ENCODE peak calls at places on chromosome X, in ten cellular contexts. One of them, this sample, is unnamed.

GRCh38 chrX:154505726-154506125 is 10.3 kb downstream of the FAM3A start:
- DNase-seq in NCI-H2029 treated with DMSO at 0.1 percent for 48 hours: no peak
- DNase-seq in IMR-90: peak
- DNase-seq in hepatic stellate cell: peak
- DNase-seq in fibroblast of pulmonary artery: peak
- DNase-seq in NCI-H1436: no peak
- DNase-seq in ascending aorta: no peak
- DNase-seq in amniotic stem cell: peak
- DNase-seq in T-helper 1 cell: no peak
- DNase-seq in nucleus accumbens: no peak
- DNase-seq in this sample: peak

GRCh38 chrX:45711231-45711630 is 510.6 kb upstream of the DIPK2B start:
- DNase-seq in amniotic stem cell: peak
- DNase-seq in ascending aorta: no peak
- DNase-seq in fibroblast of pulmonary artery: no peak
- DNase-seq in nucleus accumbens: no peak
- DNase-seq in T-helper 1 cell: no peak
- DNase-seq in IMR-90: peak
- DNase-seq in NCI-H1436: no peak
- DNase-seq in NCI-H2029 treated with DMSO at 0.1 percent for 48 hours: no peak
- DNase-seq in hepatic stellate cell: no peak
- DNase-seq in this sample: peak

GRCh38 chrX:43618376-43619205 is 37.5 kb upstream of the MAOA start:
- DNase-seq in ascending aorta: no peak
- DNase-seq in hepatic stellate cell: no peak
- DNase-seq in fibroblast of pulmonary artery: no peak
- DNase-seq in NCI-H1436: no peak
- DNase-seq in NCI-H2029 treated with DMSO at 0.1 percent for 48 hours: no peak
- DNase-seq in nucleus accumbens: no peak
- DNase-seq in amniotic stem cell: no peak
- DNase-seq in T-helper 1 cell: no peak
- DNase-seq in IMR-90: no peak
- DNase-seq in this sample: no peak

GRCh38 chrX:23008431-23009099 is 8.8 kb downstream of the DDX53 start:
- DNase-seq in T-helper 1 cell: no peak
- DNase-seq in hepatic stellate cell: peak
- DNase-seq in ascending aorta: no peak
- DNase-seq in nucleus accumbens: no peak
- DNase-seq in fibroblast of pulmonary artery: peak
- DNase-seq in NCI-H2029 treated with DMSO at 0.1 percent for 48 hours: peak
- DNase-seq in IMR-90: peak
- DNase-seq in amniotic stem cell: no peak
- DNase-seq in NCI-H1436: no peak
- DNase-seq in this sample: peak

GRCh38 chrX:87798039-87798438 is 280.4 kb downstream of the KLHL4 start:
- DNase-seq in ascending aorta: no peak
- DNase-seq in amniotic stem cell: no peak
- DNase-seq in hepatic stellate cell: no peak
- DNase-seq in T-helper 1 cell: no peak
- DNase-seq in IMR-90: no peak
- DNase-seq in fibroblast of pulmonary artery: no peak
- DNase-seq in NCI-H1436: no peak
- DNase-seq in NCI-H2029 treated with DMSO at 0.1 percent for 48 hours: no peak
- DNase-seq in nucleus accumbens: no peak
- DNase-seq in this sample: no peak

GRCh38 chrX:3820170-3820569 is 106.7 kb upstream of the PRKX start:
- DNase-seq in ascending aorta: no peak
- DNase-seq in hepatic stellate cell: peak
- DNase-seq in amniotic stem cell: peak
- DNase-seq in T-helper 1 cell: no peak
- DNase-seq in IMR-90: peak
- DNase-seq in NCI-H1436: no peak
- DNase-seq in NCI-H2029 treated with DMSO at 0.1 percent for 48 hours: no peak
- DNase-seq in nucleus accumbens: no peak
- DNase-seq in fibroblast of pulmonary artery: peak
- DNase-seq in this sample: peak

GRCh38 chrX:120023259-120023658 is 54.2 kb downstream of the RHOXF2B start:
- DNase-seq in amniotic stem cell: no peak
- DNase-seq in T-helper 1 cell: no peak
- DNase-seq in fibroblast of pulmonary artery: no peak
- DNase-seq in ascending aorta: no peak
- DNase-seq in hepatic stellate cell: no peak
- DNase-seq in nucleus accumbens: no peak
- DNase-seq in NCI-H2029 treated with DMSO at 0.1 percent for 48 hours: peak
- DNase-seq in NCI-H1436: no peak
- DNase-seq in IMR-90: no peak
- DNase-seq in this sample: no peak

GRCh38 chrX:74593593-74593992 is 20.8 kb downstream of the RLIM start:
- DNase-seq in fibroblast of pulmonary artery: peak
- DNase-seq in IMR-90: no peak
- DNase-seq in nucleus accumbens: no peak
- DNase-seq in ascending aorta: no peak
- DNase-seq in NCI-H1436: no peak
- DNase-seq in T-helper 1 cell: no peak
- DNase-seq in amniotic stem cell: no peak
- DNase-seq in NCI-H2029 treated with DMSO at 0.1 percent for 48 hours: no peak
- DNase-seq in hepatic stellate cell: no peak
- DNase-seq in this sample: no peak

GRCh38 chrX:337331-337831 is 18.8 kb upstream of the GTPBP6 start:
- DNase-seq in ascending aorta: no peak
- DNase-seq in IMR-90: no peak
- DNase-seq in nucleus accumbens: no peak
- DNase-seq in T-helper 1 cell: no peak
- DNase-seq in NCI-H2029 treated with DMSO at 0.1 percent for 48 hours: no peak
- DNase-seq in amniotic stem cell: no peak
- DNase-seq in hepatic stellate cell: no peak
- DNase-seq in fibroblast of pulmonary artery: no peak
- DNase-seq in NCI-H1436: no peak
- DNase-seq in this sample: no peak

GRCh38 chrX:39928704-39929439 is 168.9 kb downstream of the BCOR start:
- DNase-seq in NCI-H2029 treated with DMSO at 0.1 percent for 48 hours: no peak
- DNase-seq in amniotic stem cell: no peak
- DNase-seq in nucleus accumbens: no peak
- DNase-seq in T-helper 1 cell: no peak
- DNase-seq in hepatic stellate cell: no peak
- DNase-seq in NCI-H1436: no peak
- DNase-seq in IMR-90: no peak
- DNase-seq in fibroblast of pulmonary artery: no peak
- DNase-seq in ascending aorta: no peak
- DNase-seq in this sample: no peak

GRCh38 chrX:9494806-9495205 is 29.9 kb downstream of the TBL1X start:
- DNase-seq in hepatic stellate cell: no peak
- DNase-seq in IMR-90: peak
- DNase-seq in ascending aorta: no peak
- DNase-seq in amniotic stem cell: no peak
- DNase-seq in T-helper 1 cell: no peak
- DNase-seq in NCI-H1436: no peak
- DNase-seq in nucleus accumbens: no peak
- DNase-seq in fibroblast of pulmonary artery: peak
- DNase-seq in NCI-H2029 treated with DMSO at 0.1 percent for 48 hours: no peak
- DNase-seq in this sample: no peak

GRCh38 chrX:15963858-15964257 is 109.2 kb upstream of the AP1S2 start:
- DNase-seq in NCI-H1436: no peak
- DNase-seq in amniotic stem cell: no peak
- DNase-seq in ascending aorta: no peak
- DNase-seq in NCI-H2029 treated with DMSO at 0.1 percent for 48 hours: no peak
- DNase-seq in hepatic stellate cell: no peak
- DNase-seq in T-helper 1 cell: no peak
- DNase-seq in nucleus accumbens: no peak
- DNase-seq in IMR-90: no peak
- DNase-seq in fibroblast of pulmonary artery: no peak
- DNase-seq in this sample: no peak

GRCh38 chrX:318739-319578 is at the start of gene GTPBP6:
- DNase-seq in ascending aorta: peak
- DNase-seq in NCI-H1436: no peak
- DNase-seq in fibroblast of pulmonary artery: peak
- DNase-seq in amniotic stem cell: no peak
- DNase-seq in IMR-90: peak
- DNase-seq in hepatic stellate cell: peak
- DNase-seq in NCI-H2029 treated with DMSO at 0.1 percent for 48 hours: no peak
- DNase-seq in nucleus accumbens: no peak
- DNase-seq in T-helper 1 cell: peak
- DNase-seq in this sample: peak

GRCh38 chrX:71534773-71535544 is 2.1 kb downstream of the OGT start:
- DNase-seq in amniotic stem cell: no peak
- DNase-seq in NCI-H1436: no peak
- DNase-seq in nucleus accumbens: no peak
- DNase-seq in NCI-H2029 treated with DMSO at 0.1 percent for 48 hours: no peak
- DNase-seq in T-helper 1 cell: no peak
- DNase-seq in IMR-90: no peak
- DNase-seq in ascending aorta: no peak
- DNase-seq in fibroblast of pulmonary artery: no peak
- DNase-seq in hepatic stellate cell: no peak
- DNase-seq in this sample: peak

GRCh38 chrX:78979789-78980464 is 34.7 kb downstream of the P2RY10 start:
- DNase-seq in fibroblast of pulmonary artery: peak
- DNase-seq in amniotic stem cell: no peak
- DNase-seq in hepatic stellate cell: peak
- DNase-seq in ascending aorta: no peak
- DNase-seq in T-helper 1 cell: no peak
- DNase-seq in NCI-H2029 treated with DMSO at 0.1 percent for 48 hours: no peak
- DNase-seq in nucleus accumbens: no peak
- DNase-seq in IMR-90: no peak
- DNase-seq in NCI-H1436: no peak
- DNase-seq in this sample: peak

GRCh38 chrX:55142206-55142918 is 53.5 kb downstream of the PAGE2 start:
- DNase-seq in T-helper 1 cell: no peak
- DNase-seq in fibroblast of pulmonary artery: no peak
- DNase-seq in nucleus accumbens: no peak
- DNase-seq in NCI-H1436: no peak
- DNase-seq in hepatic stellate cell: no peak
- DNase-seq in NCI-H2029 treated with DMSO at 0.1 percent for 48 hours: no peak
- DNase-seq in IMR-90: no peak
- DNase-seq in amniotic stem cell: no peak
- DNase-seq in ascending aorta: no peak
- DNase-seq in this sample: no peak

GRCh38 chrX:149837639-149838038 is 43.3 kb upstream of the MAGEA8 start:
- DNase-seq in NCI-H2029 treated with DMSO at 0.1 percent for 48 hours: no peak
- DNase-seq in hepatic stellate cell: no peak
- DNase-seq in NCI-H1436: no peak
- DNase-seq in ascending aorta: no peak
- DNase-seq in amniotic stem cell: no peak
- DNase-seq in fibroblast of pulmonary artery: no peak
- DNase-seq in nucleus accumbens: no peak
- DNase-seq in T-helper 1 cell: no peak
- DNase-seq in IMR-90: no peak
- DNase-seq in this sample: no peak

GRCh38 chrX:153924149-153924861 is 1.8 kb downstream of the ARHGAP4 start:
- DNase-seq in IMR-90: peak
- DNase-seq in NCI-H2029 treated with DMSO at 0.1 percent for 48 hours: no peak
- DNase-seq in T-helper 1 cell: no peak
- DNase-seq in amniotic stem cell: no peak
- DNase-seq in ascending aorta: no peak
- DNase-seq in nucleus accumbens: no peak
- DNase-seq in NCI-H1436: peak
- DNase-seq in fibroblast of pulmonary artery: peak
- DNase-seq in hepatic stellate cell: peak
- DNase-seq in this sample: peak

GRCh38 chrX:40173662-40174593 is 76.2 kb upstream of the BCOR start:
- DNase-seq in amniotic stem cell: no peak
- DNase-seq in IMR-90: no peak
- DNase-seq in NCI-H1436: no peak
- DNase-seq in nucleus accumbens: no peak
- DNase-seq in NCI-H2029 treated with DMSO at 0.1 percent for 48 hours: peak
- DNase-seq in hepatic stellate cell: no peak
- DNase-seq in T-helper 1 cell: no peak
- DNase-seq in ascending aorta: peak
- DNase-seq in fibroblast of pulmonary artery: no peak
- DNase-seq in this sample: peak

GRCh38 chrX:40253770-40254169 is 156.0 kb upstream of the BCOR start:
- DNase-seq in nucleus accumbens: no peak
- DNase-seq in T-helper 1 cell: no peak
- DNase-seq in ascending aorta: no peak
- DNase-seq in hepatic stellate cell: no peak
- DNase-seq in IMR-90: no peak
- DNase-seq in NCI-H2029 treated with DMSO at 0.1 percent for 48 hours: no peak
- DNase-seq in NCI-H1436: no peak
- DNase-seq in fibroblast of pulmonary artery: no peak
- DNase-seq in amniotic stem cell: no peak
- DNase-seq in this sample: no peak

GRCh38 chrX:95762716-95763115 is 921.9 kb upstream of the DIAPH2 start:
- DNase-seq in hepatic stellate cell: no peak
- DNase-seq in ascending aorta: no peak
- DNase-seq in NCI-H1436: no peak
- DNase-seq in IMR-90: no peak
- DNase-seq in fibroblast of pulmonary artery: no peak
- DNase-seq in nucleus accumbens: no peak
- DNase-seq in amniotic stem cell: no peak
- DNase-seq in T-helper 1 cell: no peak
- DNase-seq in NCI-H2029 treated with DMSO at 0.1 percent for 48 hours: no peak
- DNase-seq in this sample: no peak

GRCh38 chrX:40151211-40152172 is 53.7 kb upstream of the BCOR start:
- DNase-seq in ascending aorta: no peak
- DNase-seq in amniotic stem cell: no peak
- DNase-seq in NCI-H1436: no peak
- DNase-seq in T-helper 1 cell: no peak
- DNase-seq in hepatic stellate cell: no peak
- DNase-seq in NCI-H2029 treated with DMSO at 0.1 percent for 48 hours: peak
- DNase-seq in IMR-90: no peak
- DNase-seq in fibroblast of pulmonary artery: no peak
- DNase-seq in nucleus accumbens: no peak
- DNase-seq in this sample: no peak

GRCh38 chrX:70360366-70360765 is 62.7 kb upstream of the GDPD2 start:
- DNase-seq in hepatic stellate cell: no peak
- DNase-seq in nucleus accumbens: no peak
- DNase-seq in NCI-H2029 treated with DMSO at 0.1 percent for 48 hours: no peak
- DNase-seq in NCI-H1436: no peak
- DNase-seq in T-helper 1 cell: no peak
- DNase-seq in fibroblast of pulmonary artery: no peak
- DNase-seq in amniotic stem cell: no peak
- DNase-seq in ascending aorta: no peak
- DNase-seq in IMR-90: no peak
- DNase-seq in this sample: no peak

GRCh38 chrX:17081969-17082368 is 135.5 kb downstream of the REPS2 start:
- DNase-seq in ascending aorta: no peak
- DNase-seq in T-helper 1 cell: no peak
- DNase-seq in NCI-H1436: no peak
- DNase-seq in IMR-90: no peak
- DNase-seq in hepatic stellate cell: no peak
- DNase-seq in fibroblast of pulmonary artery: no peak
- DNase-seq in amniotic stem cell: no peak
- DNase-seq in nucleus accumbens: no peak
- DNase-seq in NCI-H2029 treated with DMSO at 0.1 percent for 48 hours: no peak
- DNase-seq in this sample: no peak